ENCODE peak calls at places on chromosomes 5 and 9, in five cellular contexts. K is OCI-LY7, N is progenitor cell of endocrine pancreas, E is glutamatergic neuron, T is GM13977. P is an unnamed sample.

GRCh38 chr5:140926211-140926902 is at the start of gene PCDHAC1:
- DNase-seq in K (no peak), E (peak; percentile 98), T (no peak), N (peak; percentile 91), P (no peak)

GRCh38 chr9:75265525-75265972 is 177.2 kb downstream of the OSTF1 start:
- DNase-seq in T (peak; percentile 30), N (peak; percentile 38), E (peak; percentile 50), K (peak; percentile 57), P (peak; percentile 44)

GRCh38 chr9:786405-786804 is 55.1 kb upstream of the DMRT1 start:
- DNase-seq in N (no peak), E (no peak), K (no peak), T (no peak), P (no peak)

GRCh38 chr9:79233542-79233941 is 338.2 kb upstream of the TLE4 start:
- DNase-seq in E (peak; percentile 26), K (peak; percentile 8), T (peak; percentile 17), N (no peak), P (peak; percentile 10)

GRCh38 chr9:95058795-95059386 is 258.6 kb downstream of the FANCC start:
- DNase-seq in N (no peak), E (no peak), K (no peak), T (no peak), P (no peak)

GRCh38 chr5:26434688-26435087 is 603.7 kb downstream of the CDH9 start:
- DNase-seq in E (no peak), T (no peak), K (no peak), N (no peak), P (no peak)

GRCh38 chr5:179595916-179596315 is 27.6 kb downstream of the HNRNPH1 start:
- DNase-seq in T (no peak), N (no peak), K (no peak), E (no peak), P (no peak)

GRCh38 chr5:11903614-11904269 is 504 bp downstream of the CTNND2 start:
- DNase-seq in N (peak; percentile 69), E (peak; percentile 83), T (peak; percentile 56), K (no peak), P (peak; percentile 31)

GRCh38 chr9:109086221-109086620 is 33.5 kb downstream of the TMEM245 start:
- DNase-seq in E (no peak), K (no peak), T (peak; percentile 15), N (no peak), P (peak; percentile 37)

GRCh38 chr9:96858018-96858573 is 3.8 kb upstream of the ZNF782 start:
- DNase-seq in T (no peak), K (no peak), E (no peak), N (no peak), P (no peak)

GRCh38 chr9:23750808-23751207 is 75.2 kb downstream of the ELAVL2 start:
- DNase-seq in T (no peak), K (no peak), E (no peak), N (no peak), P (no peak)

GRCh38 chr5:35203403-35203802 is 26.9 kb downstream of the PRLR start:
- DNase-seq in N (no peak), T (no peak), E (no peak), K (no peak), P (no peak)

GRCh38 chr5:67659288-67659687 is 462.7 kb upstream of the CD180 start:
- DNase-seq in T (no peak), N (no peak), E (no peak), K (no peak), P (no peak)

GRCh38 chr5:37815913-37816312 is 23.9 kb downstream of the GDNF start:
- DNase-seq in E (no peak), T (no peak), N (no peak), K (no peak), P (no peak)

GRCh38 chr9:137783521-137783920 is 94.1 kb upstream of the CACNA1B start:
- DNase-seq in K (no peak), T (no peak), E (no peak), N (no peak), P (no peak)

GRCh38 chr9:125513634-125514413 is 193.2 kb downstream of the MAPKAP1 start:
- DNase-seq in T (peak; percentile 48), N (no peak), E (no peak), K (no peak), P (peak; percentile 67)

GRCh38 chr9:135959814-135960213 is 1.4 kb downstream of the UBAC1 start:
- DNase-seq in E (no peak), K (no peak), T (no peak), N (no peak), P (no peak)

GRCh38 chr5:173742432-173742816 is 126.0 kb upstream of the BOD1 start:
- DNase-seq in K (peak; percentile 57), N (no peak), T (peak; percentile 83), E (no peak), P (peak; percentile 81)

GRCh38 chr9:132857601-132858342 is 20.3 kb downstream of the AK8 start:
- DNase-seq in T (no peak), E (peak; percentile 31), N (no peak), K (no peak), P (no peak)

GRCh38 chr5:126970517-126971017 is 59.8 kb downstream of the MARCHF3 start:
- DNase-seq in N (no peak), E (no peak), T (no peak), K (no peak), P (no peak)

GRCh38 chr9:109816490-109816889 is 36.5 kb downstream of the PALM2AKAP2 start:
- DNase-seq in T (no peak), N (no peak), E (no peak), K (no peak), P (no peak)

GRCh38 chr5:74085186-74085585 is 459.2 kb downstream of the ARHGEF28 start:
- DNase-seq in T (no peak), E (no peak), N (no peak), K (no peak), P (no peak)

GRCh38 chr9:114995681-114996221 is 65.4 kb upstream of the TNFSF8 start:
- DNase-seq in E (no peak), N (no peak), T (no peak), K (no peak), P (no peak)

GRCh38 chr9:101977614-101978210 is 239.3 kb upstream of the GRIN3A start:
- DNase-seq in E (no peak), T (no peak), N (no peak), K (peak; percentile 28), P (no peak)

GRCh38 chr9:34485822-34486221 is 27.2 kb downstream of the DNAI1 start:
- DNase-seq in E (no peak), K (no peak), N (no peak), T (no peak), P (no peak)

GRCh38 chr9:87686520-87687090 is 39.3 kb upstream of the CTSL start:
- DNase-seq in K (no peak), N (no peak), E (no peak), T (no peak), P (no peak)

GRCh38 chr9:120980951-120981350 is 54.4 kb upstream of the TRAF1 start:
- DNase-seq in N (no peak), T (no peak), K (no peak), E (no peak), P (no peak)
- TF ChIP-seq CTCF in N (no peak), T (no peak), K (no peak), E (no peak), P (no peak)

GRCh38 chr5:135486679-135487395 is 34.7 kb upstream of the TIFAB start:
- DNase-seq in E (no peak), T (no peak), K (no peak), N (no peak), P (no peak)

GRCh38 chr5:135483254-135483653 is 31.1 kb upstream of the TIFAB start:
- DNase-seq in T (no peak), E (no peak), K (no peak), N (no peak), P (no peak)

GRCh38 chr5:135482383-135482933 is 30.3 kb upstream of the TIFAB start:
- DNase-seq in E (no peak), T (no peak), N (no peak), K (no peak), P (no peak)

GRCh38 chr5:135486131-135486530 is 34.0 kb upstream of the TIFAB start:
- DNase-seq in T (no peak), N (no peak), K (no peak), E (no peak), P (no peak)

DNA sequence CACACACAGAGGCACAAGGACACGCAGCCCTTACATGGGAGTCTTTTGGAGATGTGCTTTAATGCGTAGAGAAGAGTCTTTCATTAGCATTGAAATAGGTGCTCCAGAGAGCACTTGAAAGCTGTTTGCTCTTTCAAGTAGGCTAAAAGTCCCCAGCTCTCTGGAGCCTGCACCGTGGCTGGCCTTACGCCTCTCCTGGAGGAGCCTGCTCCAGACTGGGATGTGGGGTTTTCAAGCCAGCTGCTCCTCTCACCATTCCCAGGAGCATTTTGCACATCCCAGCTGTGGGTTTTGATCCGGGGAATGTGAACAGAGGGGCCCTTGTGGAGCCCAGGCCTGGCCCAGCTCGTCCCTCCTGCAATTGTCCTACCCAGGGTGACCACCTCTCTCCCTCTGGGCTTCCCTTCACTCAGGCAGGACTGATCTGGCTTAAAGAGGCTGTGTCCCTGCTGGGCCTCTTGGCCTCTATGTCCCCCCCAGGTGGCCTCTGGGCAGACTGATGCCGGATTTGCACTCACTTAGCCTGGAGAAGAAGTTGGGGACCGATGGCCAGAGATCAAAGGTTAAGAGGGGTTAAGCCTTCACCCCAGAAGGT is 32.5 kb upstream of the TIFAB start:
- DNase-seq in T (no peak), E (no peak), K (no peak), N (no peak), P (no peak)
- TF ChIP-seq CTCF in T (no peak), E (no peak), K (no peak), N (no peak), P (no peak)

GRCh38 chr9:32351845-32352244 is 32.6 kb upstream of the ACO1 start:
- DNase-seq in T (no peak), E (peak; percentile 40), N (no peak), K (peak; percentile 7), P (no peak)
- TF ChIP-seq CTCF in T (peak; percentile 10), E (no peak), N (no peak), K (peak; percentile 49), P (no peak)

GRCh38 chr5:151275803-151276202 is 22.8 kb downstream of the GM2A start:
- DNase-seq in E (no peak), N (no peak), K (no peak), T (no peak), P (no peak)

GRCh38 chr5:151278845-151279244 is 24.7 kb downstream of the SLC36A3 start:
- DNase-seq in T (no peak), N (no peak), K (no peak), E (no peak), P (no peak)

GRCh38 chr5:151280443-151280842 is 23.1 kb downstream of the SLC36A3 start:
- DNase-seq in E (no peak), K (no peak), T (no peak), N (no peak), P (no peak)

GRCh38 chr5:151270599-151270998 is 17.6 kb downstream of the GM2A start:
- DNase-seq in K (no peak), N (no peak), E (no peak), T (peak; percentile 67), P (peak; percentile 65)

DNA sequence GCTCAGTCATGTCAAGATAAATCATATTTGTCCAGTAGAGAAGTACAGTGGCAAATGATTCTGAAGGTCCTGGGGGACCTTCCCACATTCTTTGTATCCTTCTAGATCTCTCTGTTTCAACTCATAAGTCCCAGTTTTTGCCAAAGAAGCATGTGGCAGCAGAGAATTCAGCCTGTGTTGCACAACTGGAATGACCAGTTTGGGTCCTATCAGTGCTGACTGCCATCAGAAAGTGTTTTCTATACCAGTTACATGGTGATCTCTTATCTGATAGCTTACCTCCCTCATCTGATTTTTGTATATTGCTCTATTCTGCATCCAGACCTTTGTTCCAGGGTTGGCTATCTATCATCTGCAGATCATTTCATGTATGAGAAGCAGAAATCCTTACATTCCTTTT is 21.7 kb downstream of the GM2A start:
- DNase-seq in E (no peak), N (no peak), T (no peak), K (no peak), P (no peak)
- TF ChIP-seq CTCF in E (no peak), N (no peak), T (no peak), K (no peak), P (no peak)

P was measured in GM20000.